ENCODE peak calls at places on chromosome 14, in eight cellular contexts. A is GM06990, R is AG10803, V is hepatocyte, O is endodermal cell, I is osteoblast, B is GM23248, D is neuronal stem cell. N is an unnamed sample.

GRCh38 chr14:52937306-52937705 is 13.5 kb downstream of the FERMT2 start:
- DNase-seq in D (no peak), V (no peak), B (peak; percentile 32), A (no peak), R (no peak), I (no peak), O (no peak), N (no peak)

GRCh38 chr14:99821519-99822165 is 28.4 kb downstream of the EML1 start:
- DNase-seq in V (peak; percentile 52), D (no peak), A (no peak), B (peak; percentile 51), O (no peak), R (peak; percentile 91), I (peak; percentile 84), N (peak; percentile 80)

GRCh38 chr14:61503167-61503801 is 181.9 kb downstream of the PRKCH start:
- DNase-seq in O (no peak), D (no peak), B (no peak), A (peak; percentile 79), V (no peak), I (no peak), R (peak; percentile 43), N (no peak)

GRCh38 chr14:104108570-104109060 is 23.1 kb downstream of the ASPG start:
- DNase-seq in A (no peak), V (no peak), I (peak; percentile 83), D (no peak), R (no peak), B (no peak), O (no peak), N (no peak)

GRCh38 chr14:62138593-62138992 is 376.4 kb downstream of the SNAPC1 start:
- DNase-seq in I (peak; percentile 8), V (peak; percentile 23), B (no peak), R (no peak), D (no peak), O (no peak), A (no peak), N (no peak)

GRCh38 chr14:68759912-68760311 is 33.0 kb downstream of the ZFP36L1 start:
- DNase-seq in A (no peak), B (no peak), O (no peak), I (no peak), R (no peak), V (no peak), D (no peak), N (no peak)

GRCh38 chr14:52111583-52111982 is 42.7 kb upstream of the NID2 start:
- DNase-seq in D (no peak), I (no peak), B (peak; percentile 80), R (peak; percentile 29), A (no peak), V (no peak), O (no peak), N (peak; percentile 91)

GRCh38 chr14:80213602-80214001 is 2.3 kb upstream of the DIO2 start:
- DNase-seq in B (peak; percentile 90), I (peak; percentile 44), R (peak; percentile 87), A (no peak), D (no peak), V (peak; percentile 61), O (peak; percentile 79), N (peak; percentile 78)

GRCh38 chr14:105508069-105508468 is 17.0 kb downstream of the TEDC1 start:
- DNase-seq in V (no peak), A (no peak), B (no peak), D (no peak), I (peak; percentile 79), O (no peak), R (no peak), N (no peak)

GRCh38 chr14:60630129-60630528 is 19.1 kb downstream of the SIX1 start:
- DNase-seq in R (no peak), V (no peak), O (no peak), B (no peak), D (no peak), A (no peak), I (no peak), N (no peak)

GRCh38 chr14:44945264-44945663 is 16.5 kb downstream of the KLHL28 start:
- DNase-seq in R (peak; percentile 99), A (no peak), V (no peak), B (peak; percentile 95), I (peak; percentile 68), D (no peak), O (no peak), N (peak; percentile 92)

GRCh38 chr14:64114166-64114565 is 180.0 kb downstream of the ESR2 start:
- DNase-seq in V (peak; percentile 61), O (peak; percentile 55), I (no peak), D (no peak), R (no peak), A (no peak), B (no peak), N (no peak)

GRCh38 chr14:101134161-101134631 is 230.7 kb upstream of the RTL1 start:
- DNase-seq in V (peak; percentile 47), R (no peak), B (no peak), D (no peak), A (no peak), O (no peak), I (peak; percentile 36), N (no peak)

DNA sequence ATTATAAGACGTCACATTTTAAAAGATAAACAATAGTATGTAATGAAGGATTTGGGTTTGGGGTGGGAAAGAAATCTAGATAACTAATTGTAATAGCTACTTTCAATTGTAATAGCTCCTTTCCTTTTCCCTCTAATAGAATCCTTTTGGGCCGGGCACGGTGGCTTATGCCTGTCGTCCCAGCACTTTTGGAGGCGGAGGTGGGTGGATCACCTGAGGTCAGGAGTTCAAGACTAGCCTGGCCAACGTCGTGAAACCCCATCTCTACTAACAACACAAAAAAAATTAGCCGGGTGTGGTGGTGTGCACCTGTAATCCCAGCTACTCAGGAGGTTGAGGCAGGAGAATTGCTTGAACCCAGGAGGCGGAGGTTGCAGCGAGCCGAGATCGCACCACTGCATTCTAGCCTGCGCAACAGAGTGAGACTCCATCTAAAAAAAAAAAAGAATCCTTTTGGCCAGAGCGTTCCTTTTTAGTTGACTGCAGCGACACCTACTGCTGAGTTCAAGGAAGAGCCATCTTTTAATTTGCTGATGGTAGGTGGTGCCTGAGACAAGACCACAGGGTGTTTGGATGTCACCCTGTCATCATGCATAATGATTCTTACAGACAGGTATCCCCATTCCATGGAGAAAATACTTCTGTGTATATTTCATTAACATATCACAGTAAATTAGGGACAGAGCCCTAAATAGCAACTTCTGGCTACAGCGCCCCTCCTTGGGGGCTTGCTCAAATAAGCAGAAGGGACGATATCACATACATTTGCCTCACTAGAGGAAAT is 79.5 kb downstream of the ARMH4 start:
- DNase-seq in R (peak; percentile 72), O (peak; percentile 86), V (peak; percentile 80), D (peak; percentile 70), I (peak; percentile 58), A (peak; percentile 3), B (peak; percentile 78), N (peak; percentile 78)
- H3K4me3 ChIP-seq in R (peak overlapping the region; percentile 21), O (no peak overlapping the region), V (no peak overlapping the region), D (no peak overlapping the region), I (no peak overlapping the region), A (no peak overlapping the region), B (peak overlapping the region; percentile 59), N (no peak overlapping the region)

GRCh38 chr14:54672688-54673087 is 105.8 kb downstream of the SAMD4A start:
- DNase-seq in R (no peak), B (peak; percentile 44), I (no peak), O (no peak), V (no peak), D (no peak), A (no peak), N (peak; percentile 45)
- H3K4me3 ChIP-seq in R (no peak overlapping the region), B (no peak overlapping the region), I (no peak overlapping the region), O (no peak overlapping the region), V (no peak overlapping the region), D (no peak overlapping the region), A (no peak overlapping the region), N (no peak overlapping the region)

GRCh38 chr14:74572829-74573360 is 39.1 kb downstream of the LTBP2 start:
- DNase-seq in R (no peak), D (no peak), I (no peak), O (no peak), A (no peak), B (no peak), V (no peak), N (peak; percentile 51)
- H3K4me3 ChIP-seq in R (peak overlapping the region; percentile 30), D (peak overlapping the region; percentile 49), I (peak overlapping the region; percentile 51), O (no peak overlapping the region), A (no peak overlapping the region), B (peak overlapping the region; percentile 36), V (no peak overlapping the region), N (no peak overlapping the region)

GRCh38 chr14:65412881-65413738 is 580 bp downstream of the FUT8 start:
- DNase-seq in V (peak; percentile 89), D (peak; percentile 51), O (peak; percentile 82), I (peak; percentile 88), B (peak; percentile 93), A (no peak), R (peak; percentile 72), N (peak; percentile 66)

GRCh38 chr14:65413739-65414045 is 1.2 kb downstream of the FUT8 start:
- DNase-seq in D (no peak), I (no peak), A (no peak), B (no peak), V (no peak), R (no peak), O (no peak), N (no peak)

GRCh38 chr14:65412189-65412846 is at the start of gene FUT8:
- DNase-seq in O (peak; percentile 98), V (peak; percentile 97), D (peak; percentile 96), B (peak; percentile 98), R (peak; percentile 97), A (peak; percentile 97), I (peak; percentile 96), N (peak; percentile 94)

GRCh38 chr14:65410640-65411039 is 1.9 kb upstream of the FUT8 start:
- DNase-seq in R (no peak), A (no peak), O (no peak), D (no peak), B (no peak), V (no peak), I (no peak), N (no peak)

GRCh38 chr14:65411656-65412188 is 808 bp upstream of the FUT8 start:
- DNase-seq in O (peak; percentile 97), V (peak; percentile 94), B (peak; percentile 98), D (peak; percentile 88), I (peak; percentile 95), A (peak; percentile 88), R (peak; percentile 93), N (peak; percentile 91)
- H3K4me3 ChIP-seq in O (peak overlapping the region; percentile 90), V (peak overlapping the region; percentile 67), B (peak overlapping the region; percentile 97), D (peak overlapping the region; percentile 88), I (peak overlapping the region; percentile 92), A (peak overlapping the region; percentile 87), R (peak overlapping the region; percentile 82), N (peak overlapping the region; percentile 80)

GRCh38 chr14:69794791-69795190 is 2.2 kb downstream of the SLC10A1 start:
- DNase-seq in O (no peak), V (no peak), D (no peak), R (no peak), A (no peak), I (no peak), B (no peak), N (no peak)

GRCh38 chr14:69796797-69797500 is at the start of gene SLC10A1:
- DNase-seq in V (no peak), A (no peak), O (no peak), D (no peak), R (no peak), B (no peak), I (peak; percentile 67), N (no peak)

GRCh38 chr14:69797573-69798338 is 715 bp upstream of the SLC10A1 start:
- DNase-seq in A (no peak), I (no peak), D (no peak), B (no peak), R (no peak), O (no peak), V (no peak), N (no peak)

GRCh38 chr14:69789118-69789640 is 7.9 kb downstream of the SLC10A1 start:
- DNase-seq in V (no peak), A (no peak), I (no peak), D (no peak), O (no peak), B (no peak), R (no peak), N (no peak)

GRCh38 chr14:69792887-69793421 is 4.1 kb downstream of the SLC10A1 start:
- DNase-seq in R (no peak), A (no peak), D (no peak), B (no peak), V (no peak), O (no peak), I (no peak), N (no peak)
- H3K4me3 ChIP-seq in R (no peak overlapping the region), A (no peak overlapping the region), D (no peak overlapping the region), B (no peak overlapping the region), V (no peak overlapping the region), O (no peak overlapping the region), I (no peak overlapping the region), N (no peak overlapping the region)

N was measured in fibroblast of mammary gland.